ENCODE peak calls at places on chromosomes 13 and 19, in seven cellular contexts. S, T, I, Z, O, R and M are unnamed samples.

GRCh38 chr19:2984196-2984490 is 6.8 kb downstream of the TLE6 start:
- DNase-seq in S (no peak), T (no peak), I (peak), Z (no peak), O (no peak), R (no peak), M (no peak)

GRCh38 chr19:9565900-9566705 is 18.2 kb downstream of the ZNF121 start:
- DNase-seq in S (no peak), T (peak), I (peak), Z (no peak), O (no peak), R (no peak), M (no peak)

GRCh38 chr13:93847162-93847561 is 620.6 kb downstream of the GPC6 start:
- DNase-seq in S (no peak), T (peak), I (peak), Z (no peak), O (no peak), R (no peak), M (peak)

GRCh38 chr19:53467138-53467502 is 413 bp upstream of the ZNF813 start:
- DNase-seq in S (no peak), T (no peak), I (no peak), Z (peak), O (no peak), R (no peak), M (no peak)

GRCh38 chr19:7874080-7874856 is at the start of gene PRR36:
- DNase-seq in S (peak), T (no peak), I (no peak), Z (no peak), O (peak), R (no peak), M (no peak)

GRCh38 chr13:95660981-95661581 is 15.9 kb upstream of the DNAJC3 start:
- DNase-seq in S (no peak), T (peak), I (peak), Z (no peak), O (no peak), R (no peak), M (peak)

GRCh38 chr13:76769238-76769859 is 116.9 kb downstream of the KCTD12 start:
- DNase-seq in S (no peak), T (no peak), I (no peak), Z (no peak), O (no peak), R (no peak), M (no peak)

GRCh38 chr19:34639491-34640085 is 37.4 kb downstream of the SCGB2B2 start:
- DNase-seq in S (no peak), T (peak), I (peak), Z (no peak), O (peak), R (no peak), M (peak)

GRCh38 chr19:20365146-20365545 is 198.1 kb downstream of the ZNF486 start:
- DNase-seq in S (no peak), T (no peak), I (no peak), Z (no peak), O (no peak), R (no peak), M (no peak)

GRCh38 chr19:20357921-20358320 is 190.9 kb downstream of the ZNF486 start:
- DNase-seq in S (no peak), T (no peak), I (no peak), Z (no peak), O (no peak), R (no peak), M (no peak)

GRCh38 chr19:20359933-20360720 is 193.1 kb downstream of the ZNF486 start:
- DNase-seq in S (no peak), T (no peak), I (no peak), Z (no peak), O (no peak), R (no peak), M (no peak)
- TF ChIP-seq CTCF in S (no peak), T (no peak), I (no peak), Z (no peak), O (no peak), R (no peak), M (no peak)

GRCh38 chr13:106184778-106185177 is 350.7 kb downstream of the EFNB2 start:
- DNase-seq in S (no peak), T (no peak), I (no peak), Z (no peak), O (no peak), R (no peak), M (no peak)

GRCh38 chr13:106183410-106184128 is 351.9 kb downstream of the EFNB2 start:
- DNase-seq in S (no peak), T (no peak), I (no peak), Z (no peak), O (no peak), R (no peak), M (no peak)

GRCh38 chr13:106187501-106187900 is 348.0 kb downstream of the EFNB2 start:
- DNase-seq in S (no peak), T (no peak), I (no peak), Z (no peak), O (no peak), R (no peak), M (no peak)

GRCh38 chr13:106186366-106187030 is 349.0 kb downstream of the EFNB2 start:
- DNase-seq in S (no peak), T (no peak), I (peak), Z (no peak), O (no peak), R (no peak), M (peak)

GRCh38 chr13:106187092-106187491 is 348.4 kb downstream of the EFNB2 start:
- DNase-seq in S (no peak), T (no peak), I (no peak), Z (no peak), O (no peak), R (no peak), M (no peak)
- H3K4me3 ChIP-seq in S (no peak), T (no peak), I (no peak), Z (no peak), O (no peak), R (no peak), M (no peak)

GRCh38 chr19:4454621-4454951 is 3.0 kb downstream of the UBXN6 start:
- DNase-seq in S (no peak), T (no peak), I (no peak), Z (no peak), O (no peak), R (no peak), M (no peak)

GRCh38 chr19:4454952-4455738 is 2.4 kb downstream of the UBXN6 start:
- DNase-seq in S (no peak), T (peak), I (peak), Z (no peak), O (no peak), R (peak), M (peak)

GRCh38 chr19:4453232-4454179 is 4.1 kb downstream of the UBXN6 start:
- DNase-seq in S (no peak), T (no peak), I (no peak), Z (no peak), O (no peak), R (no peak), M (no peak)

GRCh38 chr19:4449826-4450075 is 7.8 kb downstream of the UBXN6 start:
- DNase-seq in S (no peak), T (no peak), I (no peak), Z (no peak), O (no peak), R (no peak), M (no peak)

GRCh38 chr19:4452230-4452990 is 5.2 kb downstream of the UBXN6 start:
- DNase-seq in S (no peak), T (no peak), I (no peak), Z (no peak), O (no peak), R (no peak), M (no peak)
- TF ChIP-seq CTCF in S (no peak), T (no peak), I (no peak), Z (no peak), O (no peak), R (no peak), M (no peak)

DNA sequence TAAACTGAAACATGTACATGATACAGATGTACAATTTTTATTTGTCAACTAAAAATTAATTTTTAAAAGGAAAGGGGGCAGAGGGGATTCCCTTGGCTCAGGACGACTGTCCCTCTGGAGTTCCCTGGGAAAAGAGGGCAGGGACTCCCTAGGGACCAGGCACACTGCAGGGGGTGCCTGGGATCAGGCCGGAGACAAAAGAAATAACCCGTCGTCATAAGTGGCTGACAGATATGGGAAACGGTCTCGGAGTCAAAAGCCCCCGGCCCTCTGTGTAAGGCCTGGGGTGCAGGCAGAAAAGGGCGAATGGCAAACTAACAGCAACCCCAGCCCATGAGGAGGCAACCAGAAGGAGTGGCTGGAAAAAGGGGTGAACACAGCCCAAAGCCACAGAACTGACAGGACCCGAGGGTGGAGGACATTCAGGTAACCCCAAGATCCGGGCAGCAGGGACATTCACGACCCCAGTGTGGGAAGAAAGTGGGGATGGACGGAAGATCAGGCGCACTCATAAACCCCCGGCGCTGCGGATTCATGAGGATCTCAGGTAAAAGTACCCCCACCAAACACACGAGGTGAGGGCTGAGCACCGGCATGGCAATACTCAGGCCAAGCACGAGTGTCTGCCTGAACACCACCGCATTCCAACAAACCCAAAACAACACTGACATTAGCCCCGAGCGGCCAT is 6.7 kb downstream of the MLLT1 start:
- DNase-seq in S (no peak), T (no peak), I (no peak), Z (no peak), O (no peak), R (no peak), M (no peak)
- H3K4me3 ChIP-seq in S (peak), T (peak), I (peak), Z (peak), O (peak), R (peak), M (peak)

GRCh38 chr19:11597202-11598102 is at the start of gene ZNF627:
- DNase-seq in S (peak), T (peak), I (peak), Z (peak), O (peak), R (peak), M (peak)
- TF ChIP-seq CTCF in S (peak), T (no peak), I (peak), Z (no peak), O (peak), R (no peak), M (no peak)

GRCh38 chr19:41957161-41957837 is 1.8 kb downstream of the RABAC1 start:
- DNase-seq in S (no peak), T (no peak), I (no peak), Z (no peak), O (peak), R (no peak), M (no peak)
- H3K4me3 ChIP-seq in S (peak), T (peak), I (no peak), Z (no peak), O (peak), R (no peak), M (peak)